ENCODE peak calls at places on chromosome 19, in four cellular contexts. B is HepG2, Y is hepatocyte, W is cardiac muscle cell. A is an unnamed sample.

GRCh38 chr19:5803752-5804515 is 933 bp upstream of the NRTN start:
- DNase-seq in B (peak), Y (peak), W (peak), A (peak)

GRCh38 chr19:48390188-48391099 is 907 bp downstream of the KDELR1 start:
- DNase-seq in W (peak), B (peak), Y (peak), A (peak)

GRCh38 chr19:2051771-2052704 is 994 bp upstream of the MKNK2 start:
- DNase-seq in W (no peak), Y (peak), B (no peak), A (peak)

GRCh38 chr19:33438016-33438671 is 64.6 kb downstream of the CEBPG start:
- DNase-seq in B (no peak), Y (no peak), W (no peak), A (no peak)

GRCh38 chr19:45717983-45718650 is 12.6 kb downstream of the FBXO46 start:
- DNase-seq in Y (peak), W (peak), B (no peak), A (no peak)

GRCh38 chr19:33691736-33692135 is 70.0 kb downstream of the CHST8 start:
- DNase-seq in W (no peak), Y (no peak), B (no peak), A (no peak)

GRCh38 chr19:39679791-39680168 is 24.1 kb downstream of the LGALS16 start:
- DNase-seq in Y (no peak), B (no peak), W (no peak), A (no peak)

GRCh38 chr19:45876411-45877197 is 9.3 kb downstream of the IRF2BP1 start:
- DNase-seq in W (peak), Y (peak), B (peak), A (peak)

GRCh38 chr19:3612330-3612729 is 5.7 kb upstream of the TBXA2R start:
- DNase-seq in Y (no peak), W (no peak), B (no peak), A (no peak)

GRCh38 chr19:7832781-7833180 is 2.8 kb downstream of the EVI5L start:
- DNase-seq in W (no peak), B (no peak), Y (no peak), A (no peak)

GRCh38 chr19:33251076-33251475 is 25.4 kb upstream of the SLC7A10 start:
- DNase-seq in B (no peak), W (no peak), Y (no peak), A (no peak)

GRCh38 chr19:37869766-37870340 is 36.5 kb downstream of the WDR87 start:
- DNase-seq in B (no peak), W (no peak), Y (no peak), A (no peak)

GRCh38 chr19:13040916-13041292 is 45.6 kb downstream of the NFIX start:
- DNase-seq in B (no peak), Y (no peak), W (no peak), A (no peak)
- H3K27ac ChIP-seq in B (peak), Y (no peak), W (no peak), A (no peak)

DNA sequence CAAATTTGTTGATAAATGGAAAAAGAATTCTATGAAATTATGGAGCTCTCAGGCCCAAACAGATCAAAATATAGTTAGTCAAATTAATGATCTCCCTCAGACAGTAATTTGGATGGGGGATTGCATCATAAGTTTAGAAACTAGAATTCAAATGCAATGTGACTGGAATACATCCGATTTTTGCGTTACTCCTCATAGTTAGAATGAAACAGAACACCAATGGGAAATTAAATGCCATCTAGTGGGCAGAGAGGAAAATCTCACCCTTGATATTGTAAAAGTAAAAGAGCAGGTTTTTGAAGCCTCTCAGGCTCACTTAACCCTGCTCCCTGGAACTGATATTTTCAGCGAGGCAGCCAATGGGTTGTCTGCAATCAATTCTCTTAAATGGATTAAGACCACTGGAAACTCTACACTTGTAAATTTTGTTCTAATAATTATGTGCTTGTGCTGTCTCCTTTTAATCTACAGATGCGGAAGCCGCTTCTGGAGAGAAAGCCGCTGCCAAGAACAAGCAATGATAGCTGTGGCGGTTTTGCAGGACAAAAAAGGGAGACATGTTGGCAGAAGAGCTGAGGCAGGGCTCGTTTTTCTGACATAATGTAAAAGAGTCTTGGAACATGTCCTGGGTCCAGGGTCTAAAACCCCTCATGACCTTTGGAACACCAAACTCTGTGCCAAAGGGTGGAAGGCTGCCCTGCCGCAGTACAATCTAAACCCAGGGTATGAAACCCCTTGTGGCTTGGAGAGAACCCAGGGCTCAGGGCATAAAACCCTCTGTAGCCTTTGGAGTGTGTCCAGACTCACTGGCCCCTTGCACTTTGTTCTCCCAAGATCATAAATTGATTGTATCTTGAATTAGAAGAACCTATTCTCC is 12.9 kb downstream of the ZNF417 start:
- DNase-seq in Y (peak), B (peak), W (peak), A (no peak)
- TF ChIP-seq CTCF in Y (peak), B (peak), W (peak), A (peak)

GRCh38 chr19:10309423-10309822 is at the start of gene ZGLP1:
- DNase-seq in Y (no peak), W (no peak), B (no peak), A (no peak)

GRCh38 chr19:10306327-10306726 is 3.3 kb downstream of the ZGLP1 start:
- DNase-seq in B (no peak), Y (no peak), W (no peak), A (no peak)

GRCh38 chr19:10299545-10300458 is 9.8 kb downstream of the ZGLP1 start:
- DNase-seq in Y (no peak), W (no peak), B (no peak), A (no peak)

DNA sequence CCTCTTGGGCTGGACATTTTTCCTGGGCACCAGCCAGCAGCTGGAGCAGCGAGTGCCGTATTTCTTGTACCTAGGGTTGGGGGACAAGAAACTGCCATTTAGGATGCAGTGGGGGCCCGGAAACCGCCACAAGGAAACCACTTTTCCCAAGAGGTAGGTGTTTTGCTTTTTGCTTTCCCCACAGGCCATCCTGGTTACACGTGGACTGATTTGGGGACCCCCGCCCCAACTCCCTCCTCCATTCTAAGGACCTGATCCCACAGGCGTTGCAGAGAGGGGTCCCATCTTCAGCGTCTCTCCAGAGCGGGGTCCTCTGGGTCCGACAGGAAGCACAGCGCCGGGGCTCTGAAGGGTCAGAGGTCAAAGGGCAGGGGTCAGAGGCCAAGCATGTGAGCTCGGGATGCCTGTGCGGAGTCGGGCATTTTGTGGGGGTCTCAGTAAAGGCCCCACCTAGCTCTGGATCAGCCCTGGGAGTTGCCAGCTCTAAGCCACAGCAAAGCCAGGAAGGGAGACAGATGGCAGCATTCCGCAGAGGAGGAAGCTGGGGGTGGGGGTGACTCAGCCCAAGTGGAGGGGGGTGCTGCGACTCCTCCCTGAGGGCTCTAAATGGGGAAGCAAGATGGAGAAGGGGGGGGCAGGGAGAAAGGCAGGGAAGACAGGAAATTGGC is 4.3 kb downstream of the ZGLP1 start:
- DNase-seq in W (no peak), Y (no peak), B (no peak), A (no peak)
- H3K27ac ChIP-seq in W (no peak), Y (no peak), B (no peak), A (no peak)

GRCh38 chr19:279656-280055 is 11.5 kb downstream of the PLPP2 start:
- DNase-seq in B (no peak), W (no peak), Y (no peak), A (no peak)
- TF ChIP-seq CTCF in B (no peak), W (no peak), Y (no peak), A (no peak)